ENCODE peak calls at places on chromosomes 6 and 20, in nine cellular contexts. X is body of pancreas, N is psoas muscle, M is H9, F is brain microvascular endothelial cell, G is cardiac muscle cell, T is AG10803, R is stomach, C is cardiac fibroblast. V is an unnamed sample.

GRCh38 chr6:135753196-135753595 is 98.3 kb upstream of the PDE7B start:
- DNase-seq in X (no peak), N (no peak), M (no peak), F (no peak), G (no peak), T (no peak), R (no peak), C (no peak), V (no peak)

GRCh38 chr20:4936392-4936850 is 64.9 kb downstream of the SLC23A2 start:
- DNase-seq in X (no peak), N (no peak), M (no peak), F (no peak), G (no peak), T (no peak), R (no peak), C (no peak), V (no peak)

GRCh38 chr6:41695825-41696224 is 39.6 kb downstream of the TFEB start:
- DNase-seq in X (no peak), N (no peak), M (no peak), F (no peak), G (no peak), T (no peak), R (no peak), C (no peak), V (no peak)

GRCh38 chr20:16220826-16221225 is 352.4 kb downstream of the KIF16B start:
- DNase-seq in X (no peak), N (no peak), M (no peak), F (no peak), G (no peak), T (no peak), R (no peak), C (no peak), V (no peak)

GRCh38 chr6:106163446-106163965 is 77.4 kb downstream of the PRDM1 start:
- DNase-seq in X (no peak), N (peak), M (peak), F (peak), G (peak), T (peak), R (no peak), C (peak), V (no peak)

GRCh38 chr20:38805958-38806854 is 709 bp downstream of the PPP1R16B start:
- DNase-seq in X (no peak), N (no peak), M (no peak), F (no peak), G (no peak), T (no peak), R (no peak), C (no peak), V (peak)

GRCh38 chr6:152124432-152125074 is 317.1 kb downstream of the ESR1 start:
- DNase-seq in X (no peak), N (no peak), M (no peak), F (peak), G (peak), T (peak), R (no peak), C (peak), V (no peak)

GRCh38 chr20:13703265-13703664 is 64.5 kb upstream of the TASP1 start:
- DNase-seq in X (no peak), N (no peak), M (peak), F (no peak), G (no peak), T (no peak), R (no peak), C (no peak), V (no peak)

GRCh38 chr6:89970072-89970471 is 75.8 kb downstream of the GJA10 start:
- DNase-seq in X (no peak), N (no peak), M (no peak), F (no peak), G (no peak), T (no peak), R (no peak), C (no peak), V (no peak)

GRCh38 chr20:3111995-3112394 is 27.5 kb upstream of the AVP start:
- DNase-seq in X (no peak), N (no peak), M (no peak), F (no peak), G (no peak), T (no peak), R (no peak), C (no peak), V (no peak)

GRCh38 chr20:34995192-34995591 is 39.5 kb downstream of the MYH7B start:
- DNase-seq in X (no peak), N (no peak), M (no peak), F (no peak), G (no peak), T (no peak), R (no peak), C (no peak), V (no peak)

GRCh38 chr6:70693887-70694286 is 26.2 kb downstream of the SMAP1 start:
- DNase-seq in X (no peak), N (no peak), M (no peak), F (no peak), G (no peak), T (no peak), R (no peak), C (no peak), V (no peak)

GRCh38 chr6:55528624-55529023 is 50.4 kb downstream of the HMGCLL1 start:
- DNase-seq in X (peak), N (no peak), M (no peak), F (peak), G (peak), T (peak), R (no peak), C (peak), V (peak)

GRCh38 chr6:26743157-26743821 is 83.7 kb upstream of the ZNF322 start:
- DNase-seq in X (no peak), N (no peak), M (peak), F (peak), G (peak), T (peak), R (no peak), C (peak), V (no peak)

GRCh38 chr6:90406142-90406794 is 109.6 kb upstream of the BACH2 start:
- DNase-seq in X (no peak), N (no peak), M (no peak), F (peak), G (peak), T (peak), R (no peak), C (peak), V (no peak)

GRCh38 chr20:23299673-23300050 is 50.9 kb upstream of the NXT1 start:
- DNase-seq in X (no peak), N (no peak), M (no peak), F (no peak), G (no peak), T (no peak), R (no peak), C (no peak), V (no peak)

GRCh38 chr20:3843490-3843889 is 3.1 kb upstream of the MAVS start:
- DNase-seq in X (no peak), N (no peak), M (no peak), F (peak), G (peak), T (no peak), R (no peak), C (peak), V (no peak)

GRCh38 chr20:47389867-47390347 is 33.4 kb upstream of the ZMYND8 start:
- DNase-seq in X (no peak), N (no peak), M (no peak), F (peak), G (peak), T (peak), R (no peak), C (peak), V (peak)

GRCh38 chr6:118377711-118378414 is 170.2 kb upstream of the PLN start:
- DNase-seq in X (no peak), N (peak), M (peak), F (no peak), G (no peak), T (no peak), R (no peak), C (no peak), V (no peak)

GRCh38 chr20:54268941-54269340 is 61.1 kb downstream of the PFDN4 start:
- DNase-seq in X (no peak), N (no peak), M (peak), F (no peak), G (peak), T (no peak), R (no peak), C (peak), V (no peak)

GRCh38 chr20:60224914-60225313 is 266.7 kb downstream of the CDH26 start:
- DNase-seq in X (no peak), N (no peak), M (peak), F (no peak), G (no peak), T (peak), R (no peak), C (no peak), V (peak)

GRCh38 chr6:21594427-21595264 is 1.1 kb downstream of the SOX4 start:
- DNase-seq in X (peak), N (peak), M (no peak), F (peak), G (peak), T (peak), R (peak), C (peak), V (peak)

GRCh38 chr6:87391334-87391733 is 16.4 kb upstream of the CFAP206 start:
- DNase-seq in X (no peak), N (no peak), M (peak), F (peak), G (peak), T (peak), R (no peak), C (peak), V (peak)

GRCh38 chr6:73675466-73676098 is 20.4 kb upstream of the CD109 start:
- DNase-seq in X (peak), N (peak), M (peak), F (peak), G (peak), T (peak), R (peak), C (peak), V (peak)

GRCh38 chr20:8656335-8656734 is 412.6 kb upstream of the PLCB4 start:
- DNase-seq in X (no peak), N (no peak), M (no peak), F (peak), G (peak), T (peak), R (no peak), C (peak), V (no peak)

GRCh38 chr20:56575157-56575556 is 42.1 kb downstream of the FAM209B start:
- DNase-seq in X (no peak), N (no peak), M (no peak), F (no peak), G (no peak), T (no peak), R (no peak), C (no peak), V (no peak)

GRCh38 chr20:50023116-50023802 is 40.5 kb downstream of the SNAI1 start:
- DNase-seq in X (no peak), N (no peak), M (no peak), F (no peak), G (no peak), T (no peak), R (no peak), C (no peak), V (peak)

GRCh38 chr6:84779380-84779779 is 15.0 kb upstream of the TBX18 start:
- DNase-seq in X (no peak), N (no peak), M (peak), F (no peak), G (no peak), T (no peak), R (no peak), C (no peak), V (no peak)

GRCh38 chr6:155541976-155542375 is 86.3 kb upstream of the NOX3 start:
- DNase-seq in X (no peak), N (no peak), M (no peak), F (no peak), G (no peak), T (no peak), R (no peak), C (no peak), V (no peak)

GRCh38 chr20:32564921-32565734 is 20.0 kb downstream of the NOL4L start:
- DNase-seq in X (no peak), N (peak), M (no peak), F (no peak), G (no peak), T (no peak), R (no peak), C (no peak), V (no peak)

GRCh38 chr6:105269390-105269789 is 89.6 kb upstream of the POPDC3 start:
- DNase-seq in X (no peak), N (no peak), M (no peak), F (no peak), G (no peak), T (no peak), R (no peak), C (no peak), V (no peak)

GRCh38 chr6:153167026-153167891 is 36.2 kb upstream of the RGS17 start:
- DNase-seq in X (no peak), N (no peak), M (no peak), F (peak), G (peak), T (peak), R (no peak), C (peak), V (no peak)

GRCh38 chr6:26122005-26122388 is 34.8 kb downstream of the HFE start:
- DNase-seq in X (no peak), N (no peak), M (no peak), F (no peak), G (no peak), T (no peak), R (no peak), C (no peak), V (no peak)

GRCh38 chr6:168367285-168367720 is 47.7 kb upstream of the DACT2 start:
- DNase-seq in X (no peak), N (peak), M (no peak), F (no peak), G (no peak), T (no peak), R (no peak), C (no peak), V (no peak)

GRCh38 chr20:49892260-49893216 is 22.8 kb downstream of the SPATA2 start:
- DNase-seq in X (no peak), N (no peak), M (no peak), F (no peak), G (peak), T (no peak), R (no peak), C (peak), V (no peak)

GRCh38 chr6:103587722-103588121 is 1272.0 kb downstream of the HACE1 start:
- DNase-seq in X (no peak), N (no peak), M (no peak), F (no peak), G (no peak), T (no peak), R (no peak), C (no peak), V (no peak)

GRCh38 chr6:135535989-135536414 is 38.5 kb upstream of the AHI1 start:
- DNase-seq in X (no peak), N (no peak), M (no peak), F (peak), G (peak), T (peak), R (no peak), C (peak), V (peak)

GRCh38 chr6:903746-904145 is 210.8 kb upstream of the EXOC2 start:
- DNase-seq in X (no peak), N (no peak), M (no peak), F (peak), G (no peak), T (peak), R (no peak), C (no peak), V (peak)

GRCh38 chr20:10761786-10762185 is 88.0 kb upstream of the JAG1 start:
- DNase-seq in X (peak), N (no peak), M (no peak), F (peak), G (peak), T (no peak), R (no peak), C (peak), V (peak)

GRCh38 chr20:60812561-60812960 is 439.5 kb upstream of the CDH4 start:
- DNase-seq in X (no peak), N (no peak), M (no peak), F (no peak), G (no peak), T (no peak), R (no peak), C (no peak), V (no peak)

GRCh38 chr20:51985753-51986152 is 183.4 kb upstream of the SALL4 start:
- DNase-seq in X (no peak), N (no peak), M (peak), F (no peak), G (no peak), T (no peak), R (no peak), C (no peak), V (no peak)
- TF ChIP-seq CTCF in X (no peak), N (no peak), M (no peak), F (no peak), G (no peak), T (no peak), R (no peak), C (no peak), V (no peak)

DNA sequence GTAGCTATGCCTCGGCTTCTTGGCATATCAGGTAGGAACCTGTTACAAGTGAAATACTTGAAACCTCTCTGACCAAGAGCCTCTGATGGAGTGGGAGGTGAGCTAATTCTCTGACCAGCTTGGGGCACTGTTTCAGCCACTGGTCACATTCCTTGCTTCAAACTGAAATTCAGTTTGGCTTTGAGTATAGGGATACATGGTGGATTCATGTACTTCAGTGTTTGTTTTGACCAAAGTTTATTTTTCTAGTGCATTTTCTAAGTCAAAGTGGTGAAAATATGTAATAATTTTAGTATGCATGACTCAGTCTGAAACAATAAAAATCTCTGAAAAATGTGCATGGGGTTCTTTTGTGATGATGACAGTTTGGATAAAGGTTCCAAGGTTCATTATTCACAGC is 18.6 kb downstream of the TTPAL start:
- DNase-seq in X (no peak), N (no peak), M (no peak), F (peak), G (no peak), T (peak), R (no peak), C (no peak), V (no peak)
- TF ChIP-seq CTCF in X (no peak), N (no peak), M (no peak), F (peak), G (no peak), T (no peak), R (no peak), C (no peak), V (no peak)

DNA sequence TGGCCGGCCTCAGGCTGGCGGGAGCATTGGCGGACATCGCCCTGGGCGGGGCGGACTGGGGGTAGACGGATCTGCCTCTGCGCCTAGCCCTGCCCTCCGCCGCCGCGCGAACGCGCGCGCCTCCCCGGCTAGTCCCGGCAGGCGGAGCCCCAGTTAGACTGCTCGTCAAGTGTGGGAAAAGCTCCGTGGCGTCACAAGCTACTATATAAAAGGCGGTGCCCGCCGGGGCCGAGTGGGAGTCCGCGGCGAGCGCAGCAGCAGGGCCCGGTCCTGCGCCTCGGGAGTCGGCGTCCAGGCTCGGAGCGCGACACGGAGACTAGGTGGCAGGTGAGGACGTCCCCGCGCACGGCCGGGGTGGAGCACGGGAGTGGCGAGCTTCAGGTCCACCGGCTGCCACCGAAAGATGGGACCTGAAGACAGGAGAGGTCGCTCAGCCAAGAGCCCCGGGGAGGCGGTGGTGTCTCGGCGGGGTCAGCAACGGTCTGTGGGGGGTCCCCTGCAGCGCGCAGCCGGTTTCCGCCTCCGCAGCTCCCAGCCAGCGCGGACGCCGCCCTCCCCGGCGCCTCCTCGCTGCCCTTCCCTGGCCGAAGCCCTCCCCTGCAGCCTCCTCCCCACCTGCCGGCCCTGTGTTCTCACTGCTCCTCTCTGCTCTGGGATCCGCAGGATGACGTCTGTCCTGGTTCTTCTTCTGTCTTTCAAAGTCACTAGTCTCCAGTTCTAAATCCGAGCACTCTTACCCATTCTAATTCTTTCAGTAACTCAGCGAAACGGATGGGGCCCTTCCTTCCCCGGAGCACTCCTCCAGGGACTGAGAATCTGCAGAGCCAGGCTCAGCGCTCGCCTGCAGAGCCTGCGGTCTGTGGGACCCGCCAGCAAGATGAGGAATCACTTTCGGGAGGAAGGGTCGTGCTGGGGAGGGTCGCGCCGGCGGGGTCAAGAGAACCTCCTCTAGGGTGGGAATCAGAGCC is 4.3 kb upstream of the RIPK1 start:
- DNase-seq in X (peak), N (peak), M (peak), F (peak), G (peak), T (peak), R (peak), C (peak), V (peak)
- TF ChIP-seq CTCF in X (peak), N (no peak), M (no peak), F (no peak), G (no peak), T (peak), R (no peak), C (no peak), V (no peak)

DNA sequence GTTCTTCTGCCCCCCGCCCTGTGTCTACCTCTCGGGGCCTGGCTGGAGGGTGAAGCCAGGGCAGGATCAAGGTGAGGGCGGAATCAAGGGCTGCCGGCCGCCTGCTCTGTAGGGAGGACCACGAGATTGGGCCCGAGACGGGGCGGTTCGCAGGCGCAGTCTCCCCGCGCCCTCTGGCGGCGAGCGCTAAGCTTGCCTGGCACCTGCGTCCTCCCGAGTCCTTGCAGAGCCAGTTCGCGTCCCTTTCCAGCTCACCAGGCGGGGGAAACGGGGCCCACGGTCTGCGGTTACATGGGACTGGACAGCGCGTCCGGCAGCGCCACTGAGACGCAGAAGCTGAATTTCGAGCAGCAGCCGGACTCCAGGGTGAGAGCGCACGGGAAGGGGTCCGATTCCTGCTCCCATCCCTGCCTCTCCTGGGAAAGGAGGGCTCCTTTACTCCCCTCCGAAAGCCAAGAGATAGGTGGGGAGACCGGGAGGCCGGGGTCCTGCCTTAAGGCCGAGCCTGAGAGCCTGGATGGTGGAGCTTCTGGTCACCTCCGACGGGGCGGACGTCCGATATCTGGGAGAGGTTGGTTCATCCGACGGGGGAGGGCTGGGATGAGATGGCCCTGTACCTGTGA is 3.6 kb upstream of the MATN4 start:
- DNase-seq in X (peak), N (peak), M (peak), F (no peak), G (peak), T (peak), R (peak), C (peak), V (peak)
- TF ChIP-seq CTCF in X (peak), N (peak), M (peak), F (peak), G (peak), T (peak), R (peak), C (peak), V (peak)

V was measured in Calu3.